ENCODE peak calls at places on chromosomes 5 and 9, in nine cellular contexts. W is psoas muscle; X is activated CD8-positive, alpha-beta memory T cell treated with anti-CD3 and anti-CD28 coated beads, Interleukin-2, amount 10 ng/mL, durations not matched to agents 7 days and 5 days; K is HFFc6; F is EL; B is activated naive CD4-positive, alpha-beta T cell; D is activated T-helper 1 cell treated with anti-CD3 and anti-CD28 coated beads, Interleukin-12 subunit alpha, Interleukin-12 subunit beta, Interleukin-2, Interleukin-4 antibody, amounts not matched to agents 30 ng/mL and 10 ng/mL and 1 ng/mL, durations not matched to agents 14 hours and 24 hours and 36 hours; I is AG20443; P is HTR-8/SVneo. E is an unnamed sample.

GRCh38 chr5:132704875-132705274 is 31.1 kb downstream of the IL4 start:
- DNase-seq in W (no peak), X (no peak), K (peak; percentile 56), F (peak; percentile 56), B (no peak), D (no peak), I (peak; percentile 45), P (no peak), E (no peak)

GRCh38 chr9:132630811-132631210 is 39.0 kb downstream of the DDX31 start:
- DNase-seq in W (no peak), X (no peak), K (no peak), F (no peak), B (no peak), D (no peak), I (no peak), P (no peak), E (no peak)

GRCh38 chr5:124341066-124341943 is 405.1 kb downstream of the ZNF608 start:
- DNase-seq in W (no peak), X (no peak), K (no peak), F (no peak), B (no peak), D (no peak), I (no peak), P (no peak), E (no peak)

GRCh38 chr9:27430754-27431540 is 93.1 kb upstream of the IFNK start:
- DNase-seq in W (no peak), X (no peak), K (no peak), F (no peak), B (no peak), D (no peak), I (no peak), P (no peak), E (no peak)

GRCh38 chr5:90312027-90312426 is 97.5 kb downstream of the CETN3 start:
- DNase-seq in W (no peak), X (no peak), K (no peak), F (no peak), B (no peak), D (no peak), I (no peak), P (no peak), E (no peak)

GRCh38 chr5:166509085-166509484 is 1782.4 kb upstream of the WWC1 start:
- DNase-seq in W (no peak), X (no peak), K (no peak), F (no peak), B (no peak), D (no peak), I (no peak), P (no peak), E (no peak)

GRCh38 chr9:136610426-136610825 is 52.3 kb upstream of the EGFL7 start:
- DNase-seq in W (no peak), X (no peak), K (no peak), F (no peak), B (no peak), D (no peak), I (no peak), P (no peak), E (no peak)

GRCh38 chr9:125785187-125785840 is 38.1 kb downstream of the PBX3 start:
- DNase-seq in W (no peak), X (peak; percentile 42), K (no peak), F (no peak), B (no peak), D (no peak), I (no peak), P (no peak), E (no peak)

GRCh38 chr9:95508242-95508967 is 8.4 kb downstream of the PTCH1 start:
- DNase-seq in W (no peak), X (no peak), K (no peak), F (peak; percentile 37), B (peak; percentile 9), D (no peak), I (peak; percentile 25), P (no peak), E (no peak)

GRCh38 chr5:69364414-69364813 is 4.9 kb downstream of the AK6 start:
- DNase-seq in W (no peak), X (no peak), K (peak; percentile 20), F (no peak), B (no peak), D (no peak), I (peak; percentile 14), P (peak; percentile 11), E (no peak)

GRCh38 chr5:161548472-161549094 is 2.1 kb upstream of the GABRB2 start:
- DNase-seq in W (no peak), X (no peak), K (no peak), F (no peak), B (no peak), D (no peak), I (peak; percentile 12), P (no peak), E (no peak)

GRCh38 chr5:88236866-88237642 is 31.6 kb downstream of the TMEM161B start:
- DNase-seq in W (no peak), X (no peak), K (peak; percentile 5), F (peak; percentile 67), B (no peak), D (no peak), I (peak; percentile 11), P (no peak), E (no peak)

GRCh38 chr5:91182763-91183162 is 200.4 kb downstream of the ARRDC3 start:
- DNase-seq in W (peak; percentile 50), X (no peak), K (peak; percentile 15), F (no peak), B (no peak), D (no peak), I (peak; percentile 67), P (no peak), E (no peak)

GRCh38 chr9:130042931-130043653 is at the start of gene FNBP1:
- DNase-seq in W (peak; percentile 80), X (peak; percentile 83), K (peak; percentile 67), F (peak; percentile 80), B (peak; percentile 79), D (peak; percentile 78), I (peak; percentile 98), P (peak; percentile 79), E (no peak)

GRCh38 chr5:151223447-151224264 is at the start of gene CCDC69:
- DNase-seq in W (peak; percentile 81), X (peak; percentile 76), K (peak; percentile 48), F (peak; percentile 67), B (peak; percentile 33), D (peak; percentile 43), I (peak; percentile 90), P (peak; percentile 79), E (no peak)

GRCh38 chr5:366541-367357 is 45.2 kb downstream of the AHRR start:
- DNase-seq in W (no peak), X (peak; percentile 23), K (no peak), F (no peak), B (no peak), D (no peak), I (no peak), P (no peak), E (no peak)

GRCh38 chr5:139149477-139150199 is 48.5 kb downstream of the SIL1 start:
- DNase-seq in W (no peak), X (no peak), K (peak; percentile 34), F (no peak), B (no peak), D (no peak), I (peak; percentile 22), P (no peak), E (no peak)

GRCh38 chr5:73977146-73977545 is 351.1 kb downstream of the ARHGEF28 start:
- DNase-seq in W (no peak), X (no peak), K (no peak), F (no peak), B (no peak), D (no peak), I (no peak), P (no peak), E (no peak)

GRCh38 chr9:2623046-2623865 is 1.7 kb downstream of the VLDLR start:
- DNase-seq in W (peak; percentile 78), X (no peak), K (peak; percentile 47), F (peak; percentile 59), B (no peak), D (no peak), I (peak; percentile 51), P (no peak), E (no peak)

GRCh38 chr5:38809388-38810359 is 36.1 kb upstream of the OSMR start:
- DNase-seq in W (peak; percentile 76), X (peak; percentile 66), K (peak; percentile 74), F (peak; percentile 86), B (no peak), D (peak; percentile 24), I (peak; percentile 88), P (peak; percentile 87), E (no peak)

GRCh38 chr9:75149841-75150241 is 61.5 kb downstream of the OSTF1 start:
- DNase-seq in W (no peak), X (no peak), K (no peak), F (no peak), B (no peak), D (no peak), I (no peak), P (no peak), E (no peak)

GRCh38 chr5:150638488-150639316 is 1.8 kb upstream of the SYNPO start:
- DNase-seq in W (no peak), X (no peak), K (no peak), F (no peak), B (no peak), D (no peak), I (no peak), P (no peak), E (no peak)

GRCh38 chr5:42858709-42859108 is 47.0 kb upstream of the SELENOP start:
- DNase-seq in W (no peak), X (no peak), K (no peak), F (no peak), B (no peak), D (no peak), I (no peak), P (no peak), E (no peak)

GRCh38 chr5:56170557-56170956 is 62.6 kb downstream of the ANKRD55 start:
- DNase-seq in W (no peak), X (no peak), K (no peak), F (no peak), B (no peak), D (no peak), I (peak; percentile 67), P (no peak), E (no peak)

GRCh38 chr5:147216552-147217154 is 18.2 kb upstream of the STK32A start:
- DNase-seq in W (no peak), X (no peak), K (peak; percentile 6), F (peak; percentile 3), B (no peak), D (no peak), I (no peak), P (no peak), E (no peak)

GRCh38 chr5:20000416-20000815 is 12.4 kb upstream of the CDH18 start:
- DNase-seq in W (no peak), X (no peak), K (no peak), F (peak; percentile 19), B (no peak), D (no peak), I (no peak), P (no peak), E (no peak)

GRCh38 chr5:136729901-136730355 is 364.6 kb upstream of the TRPC7 start:
- DNase-seq in W (no peak), X (no peak), K (peak; percentile 97), F (peak; percentile 92), B (no peak), D (no peak), I (peak; percentile 63), P (peak; percentile 51), E (no peak)

GRCh38 chr9:98104445-98104881 is 14.6 kb downstream of the TRIM14 start:
- DNase-seq in W (no peak), X (no peak), K (no peak), F (no peak), B (no peak), D (no peak), I (no peak), P (no peak), E (no peak)

GRCh38 chr5:115543931-115544370 is 624 bp downstream of the FEM1C start:
- DNase-seq in W (no peak), X (peak; percentile 68), K (peak; percentile 32), F (peak; percentile 50), B (peak; percentile 43), D (peak; percentile 57), I (peak; percentile 43), P (no peak), E (no peak)

GRCh38 chr5:78496373-78496772 is 136.0 kb downstream of the SCAMP1 start:
- DNase-seq in W (no peak), X (no peak), K (peak; percentile 63), F (peak; percentile 79), B (no peak), D (no peak), I (peak; percentile 71), P (no peak), E (no peak)

GRCh38 chr9:133803028-133803585 is 65.0 kb upstream of the SARDH start:
- DNase-seq in W (peak; percentile 30), X (no peak), K (no peak), F (no peak), B (no peak), D (no peak), I (peak; percentile 79), P (no peak), E (no peak)

E was measured in cortex of kidney.